ENCODE peak calls at places on chromosomes 3 and 15, in four cellular contexts. G is left cardiac atrium, P is NCI-H446 treated with DMSO at 0.1 percent for 48 hours, M is mesothelial cell of epicardium. L is an unnamed sample.

GRCh38 chr3:24763421-24763820 is 268.8 kb upstream of the THRB start:
- DNase-seq in P (no peak), M (no peak), G (no peak), L (no peak)

GRCh38 chr15:70023769-70024491 is 73.8 kb downstream of the TLE3 start:
- DNase-seq in P (no peak), G (peak), M (no peak), L (peak)

GRCh38 chr15:74843445-74843828 is 481 bp upstream of the ULK3 start:
- DNase-seq in M (no peak), P (no peak), G (no peak), L (no peak)

GRCh38 chr3:188734395-188734794 is 437.4 kb upstream of the TPRG1 start:
- DNase-seq in M (no peak), P (peak), G (no peak), L (peak)

GRCh38 chr3:59817511-59817910 is 767.7 kb upstream of the CFAP20DC start:
- DNase-seq in P (no peak), M (no peak), G (no peak), L (no peak)

GRCh38 chr15:91529534-91529933 is 324.0 kb upstream of the SLCO3A1 start:
- DNase-seq in M (no peak), G (no peak), P (no peak), L (peak)

GRCh38 chr3:62888180-62888579 is 13.0 kb upstream of the CADPS start:
- DNase-seq in M (no peak), G (no peak), P (no peak), L (no peak)

GRCh38 chr3:38758557-38758956 is 57.5 kb downstream of the SCN10A start:
- DNase-seq in M (no peak), P (no peak), G (no peak), L (no peak)

GRCh38 chr15:64749167-64749566 is 26.2 kb downstream of the RBPMS2 start:
- DNase-seq in G (peak), P (no peak), M (no peak), L (no peak)

GRCh38 chr3:193843447-193844301 is 250.7 kb downstream of the OPA1 start:
- DNase-seq in P (no peak), G (no peak), M (no peak), L (no peak)

GRCh38 chr3:128555098-128555825 is 62.3 kb upstream of the GATA2 start:
- DNase-seq in G (peak), M (no peak), P (no peak), L (no peak)

GRCh38 chr15:72907733-72908132 is 124.2 kb upstream of the ADPGK start:
- DNase-seq in P (peak), G (peak), M (peak), L (no peak)

GRCh38 chr3:50587806-50588758 is 18.8 kb downstream of the HEMK1 start:
- DNase-seq in P (no peak), M (no peak), G (no peak), L (no peak)

GRCh38 chr3:197504239-197505191 is 51.3 kb downstream of the BDH1 start:
- DNase-seq in P (no peak), M (no peak), G (no peak), L (no peak)

GRCh38 chr15:101176625-101177024 is 75.2 kb downstream of the CHSY1 start:
- DNase-seq in M (no peak), G (peak), P (no peak), L (no peak)

GRCh38 chr3:41418961-41419691 is 219.8 kb downstream of the CTNNB1 start:
- DNase-seq in P (no peak), G (no peak), M (no peak), L (no peak)

GRCh38 chr15:57323806-57324589 is 52.3 kb upstream of the CGNL1 start:
- DNase-seq in P (no peak), G (no peak), M (no peak), L (no peak)

GRCh38 chr15:64090527-64090926 is 3.1 kb downstream of the CIAO2A start:
- DNase-seq in P (no peak), G (no peak), M (no peak), L (no peak)

GRCh38 chr3:4805662-4806061 is 173.6 kb upstream of the BHLHE40 start:
- DNase-seq in P (no peak), G (no peak), M (no peak), L (no peak)

GRCh38 chr3:128066111-128066510 is 13.9 kb downstream of the SEC61A1 start:
- DNase-seq in P (no peak), G (no peak), M (no peak), L (no peak)

GRCh38 chr3:46881819-46882376 is 4.4 kb downstream of the PTH1R start:
- DNase-seq in P (no peak), M (peak), G (no peak), L (no peak)

GRCh38 chr3:189830401-189830800 is 199.2 kb downstream of the TP63 start:
- DNase-seq in P (no peak), G (no peak), M (no peak), L (no peak)

GRCh38 chr3:181457190-181457589 is 254.5 kb upstream of the SOX2 start:
- DNase-seq in G (peak), M (no peak), P (no peak), L (no peak)

GRCh38 chr15:64774556-64775523 is 549 bp downstream of the RBPMS2 start:
- DNase-seq in M (peak), P (no peak), G (peak), L (no peak)

GRCh38 chr3:151315136-151315535 is 1.5 kb downstream of the GPR87 start:
- DNase-seq in P (no peak), G (no peak), M (no peak), L (no peak)

GRCh38 chr15:39828374-39828931 is 45.8 kb upstream of the FSIP1 start:
- DNase-seq in M (peak), G (peak), P (peak), L (no peak)

GRCh38 chr15:56963719-56964118 is 45.3 kb downstream of the TCF12 start:
- DNase-seq in P (peak), G (no peak), M (no peak), L (no peak)

GRCh38 chr15:87863152-87863551 is 393.4 kb downstream of the NTRK3 start:
- DNase-seq in M (no peak), G (no peak), P (no peak), L (no peak)

GRCh38 chr15:80480909-80481308 is 76.7 kb downstream of the ARNT2 start:
- DNase-seq in M (no peak), P (no peak), G (peak), L (no peak)

GRCh38 chr3:182789371-182789770 is 3.9 kb upstream of the ATP11B start:
- DNase-seq in P (no peak), M (no peak), G (no peak), L (no peak)

GRCh38 chr3:63975705-63976104 is 47.6 kb downstream of the PSMD6 start:
- DNase-seq in M (no peak), G (peak), P (no peak), L (no peak)

GRCh38 chr3:150020527-150020926 is 49.8 kb upstream of the PFN2 start:
- DNase-seq in M (no peak), G (no peak), P (no peak), L (no peak)

GRCh38 chr3:48129921-48130320 is 58.3 kb downstream of the CDC25A start:
- DNase-seq in G (no peak), P (no peak), M (no peak), L (no peak)

GRCh38 chr3:111858641-111859040 is 424 bp upstream of the PHLDB2 start:
- DNase-seq in G (no peak), M (no peak), P (no peak), L (no peak)

GRCh38 chr15:45522931-45523331 is 376 bp upstream of the SLC30A4 start:
- DNase-seq in M (no peak), G (no peak), P (no peak), L (no peak)

GRCh38 chr3:177102526-177102925 is 94.8 kb downstream of the TBL1XR1 start:
- DNase-seq in P (no peak), G (no peak), M (no peak), L (no peak)

GRCh38 chr15:77487479-77487861 is 66.8 kb downstream of the HMG20A start:
- DNase-seq in G (no peak), M (no peak), P (no peak), L (peak)

GRCh38 chr15:73482184-73482583 is 39.2 kb downstream of the REC114 start:
- DNase-seq in M (no peak), P (no peak), G (no peak), L (no peak)

L was measured in NCI-H1694 treated with DMSO at 0.1 percent for 48 hours.